ENCODE peak calls at places on chromosomes 6 and 20, in ten cellular contexts. D, C, Z, H, R, M, I, Q, V and P are unnamed samples.

GRCh38 chr6:10719386-10720228 is 3.3 kb upstream of the TMEM14C start:
- DNase-seq in D (peak; percentile 78), C (peak; percentile 80), Z (peak; percentile 51), H (peak; percentile 45), R (peak; percentile 44), M (peak; percentile 16), I (no peak), Q (peak; percentile 69), V (no peak), P (peak; percentile 21)

GRCh38 chr20:45959956-45960630 is 11.9 kb downstream of the ZNF335 start:
- DNase-seq in D (no peak), C (no peak), Z (peak; percentile 25), H (no peak), R (no peak), M (no peak), I (no peak), Q (no peak), V (peak; percentile 56), P (no peak)

GRCh38 chr6:90286884-90287488 is 9.7 kb downstream of the BACH2 start:
- DNase-seq in D (peak; percentile 37), C (no peak), Z (no peak), H (peak; percentile 65), R (peak; percentile 58), M (peak; percentile 36), I (no peak), Q (no peak), V (peak; percentile 67), P (peak; percentile 58)

GRCh38 chr6:109348246-109348645 is 34.0 kb downstream of the CD164 start:
- DNase-seq in D (no peak), C (peak; percentile 49), Z (peak; percentile 53), H (no peak), R (peak; percentile 35), M (peak; percentile 21), I (no peak), Q (no peak), V (no peak), P (no peak)

GRCh38 chr6:39029156-39030011 is 19.2 kb upstream of the GLP1R start:
- DNase-seq in D (peak; percentile 38), C (no peak), Z (no peak), H (peak; percentile 3), R (peak; percentile 62), M (peak; percentile 31), I (no peak), Q (no peak), V (peak; percentile 36), P (peak; percentile 7)

GRCh38 chr6:113078791-113079190 is 731.7 kb downstream of the RFPL4B start:
- DNase-seq in D (no peak), C (no peak), Z (no peak), H (no peak), R (no peak), M (no peak), I (no peak), Q (no peak), V (no peak), P (no peak)

GRCh38 chr20:58542411-58543095 is 27.4 kb upstream of the APCDD1L start:
- DNase-seq in D (no peak), C (no peak), Z (no peak), H (peak; percentile 63), R (no peak), M (no peak), I (no peak), Q (no peak), V (no peak), P (no peak)

GRCh38 chr6:109795994-109796555 is 105.0 kb downstream of the FIG4 start:
- DNase-seq in D (no peak), C (no peak), Z (no peak), H (peak; percentile 53), R (no peak), M (no peak), I (no peak), Q (no peak), V (peak; percentile 45), P (peak; percentile 56)

GRCh38 chr6:76885861-76886301 is 577.4 kb downstream of the HTR1B start:
- DNase-seq in D (no peak), C (no peak), Z (no peak), H (peak; percentile 83), R (no peak), M (no peak), I (no peak), Q (no peak), V (no peak), P (peak; percentile 51)

GRCh38 chr20:45419188-45420091 is 3.5 kb downstream of the PIGT start:
- DNase-seq in D (peak; percentile 82), C (peak; percentile 71), Z (peak; percentile 72), H (peak; percentile 100), R (peak; percentile 86), M (peak; percentile 80), I (peak; percentile 62), Q (peak; percentile 79), V (peak; percentile 82), P (peak; percentile 99)

GRCh38 chr6:116019428-116019827 is 41.3 kb downstream of the FRK start:
- DNase-seq in D (no peak), C (no peak), Z (no peak), H (no peak), R (no peak), M (no peak), I (no peak), Q (no peak), V (peak; percentile 72), P (no peak)

GRCh38 chr20:46572181-46572580 is 21.7 kb upstream of the OCSTAMP start:
- DNase-seq in D (no peak), C (peak; percentile 76), Z (no peak), H (no peak), R (no peak), M (no peak), I (no peak), Q (peak; percentile 60), V (no peak), P (no peak)

GRCh38 chr6:21856844-21857243 is 263.3 kb downstream of the SOX4 start:
- DNase-seq in D (no peak), C (no peak), Z (no peak), H (peak; percentile 83), R (no peak), M (no peak), I (no peak), Q (no peak), V (peak; percentile 42), P (peak; percentile 88)

GRCh38 chr20:23048283-23049200 is 930 bp downstream of the THBD start:
- DNase-seq in D (peak; percentile 32), C (peak; percentile 85), Z (peak; percentile 88), H (peak; percentile 44), R (peak; percentile 34), M (peak; percentile 37), I (no peak), Q (peak; percentile 71), V (no peak), P (peak; percentile 46)

GRCh38 chr6:73722318-73723060 is 26.5 kb downstream of the CD109 start:
- DNase-seq in D (no peak), C (no peak), Z (no peak), H (peak; percentile 98), R (no peak), M (no peak), I (peak; percentile 91), Q (no peak), V (peak; percentile 71), P (peak; percentile 81)

GRCh38 chr20:43916073-43916874 is 1.6 kb downstream of the TOX2 start:
- DNase-seq in D (no peak), C (no peak), Z (peak; percentile 60), H (no peak), R (no peak), M (no peak), I (no peak), Q (no peak), V (no peak), P (peak; percentile 51)

GRCh38 chr20:7912551-7912950 is 27.7 kb downstream of the HAO1 start:
- DNase-seq in D (no peak), C (no peak), Z (no peak), H (no peak), R (no peak), M (no peak), I (no peak), Q (no peak), V (no peak), P (peak; percentile 5)

GRCh38 chr20:61777773-61778484 is 287.8 kb downstream of the TAF4 start:
- DNase-seq in D (no peak), C (no peak), Z (no peak), H (no peak), R (no peak), M (no peak), I (no peak), Q (no peak), V (no peak), P (no peak)

GRCh38 chr20:36833275-36834020 is 42.5 kb upstream of the TLDC2 start:
- DNase-seq in D (no peak), C (peak; percentile 77), Z (no peak), H (peak; percentile 65), R (peak; percentile 33), M (peak; percentile 39), I (no peak), Q (no peak), V (no peak), P (no peak)

GRCh38 chr20:10347481-10347880 is 86.5 kb downstream of the MKKS start:
- DNase-seq in D (no peak), C (no peak), Z (no peak), H (no peak), R (no peak), M (no peak), I (no peak), Q (no peak), V (no peak), P (no peak)
- H3K4me3 ChIP-seq in D (no peak overlapping the region), C (no peak overlapping the region), Z (no peak overlapping the region), H (no peak overlapping the region), R (no peak overlapping the region), M (no peak overlapping the region), I (no peak overlapping the region), Q (no peak overlapping the region), V (no peak overlapping the region), P (no peak overlapping the region)

GRCh38 chr20:38393259-38393658 is 41.9 kb downstream of the SNHG17 start:
- DNase-seq in D (no peak), C (no peak), Z (no peak), H (no peak), R (no peak), M (no peak), I (no peak), Q (no peak), V (no peak), P (no peak)

GRCh38 chr20:38392356-38392755 is 42.8 kb downstream of the SNHG17 start:
- DNase-seq in D (no peak), C (no peak), Z (no peak), H (no peak), R (no peak), M (no peak), I (no peak), Q (no peak), V (no peak), P (no peak)

GRCh38 chr20:38395165-38395564 is 40.0 kb downstream of the SNHG17 start:
- DNase-seq in D (no peak), C (peak; percentile 67), Z (no peak), H (peak; percentile 55), R (no peak), M (no peak), I (no peak), Q (no peak), V (no peak), P (peak; percentile 65)
- H3K4me3 ChIP-seq in D (no peak overlapping the region), C (no peak overlapping the region), Z (no peak overlapping the region), H (no peak overlapping the region), R (no peak overlapping the region), M (no peak overlapping the region), I (no peak overlapping the region), Q (no peak overlapping the region), V (no peak overlapping the region), P (no peak overlapping the region)

GRCh38 chr6:166459906-166460305 is 77.2 kb upstream of the MPC1 start:
- DNase-seq in D (no peak), C (no peak), Z (no peak), H (no peak), R (no peak), M (no peak), I (no peak), Q (no peak), V (no peak), P (no peak)
- H3K4me3 ChIP-seq in D (no peak overlapping the region), C (no peak overlapping the region), Z (no peak overlapping the region), H (no peak overlapping the region), R (no peak overlapping the region), M (no peak overlapping the region), I (no peak overlapping the region), Q (no peak overlapping the region), V (no peak overlapping the region), P (no peak overlapping the region)

GRCh38 chr6:24908555-24908954 is 27.2 kb downstream of the RIPOR2 start:
- DNase-seq in D (no peak), C (no peak), Z (no peak), H (peak; percentile 47), R (no peak), M (no peak), I (peak; percentile 86), Q (no peak), V (no peak), P (no peak)
- H3K4me3 ChIP-seq in D (no peak overlapping the region), C (no peak overlapping the region), Z (no peak overlapping the region), H (no peak overlapping the region), R (no peak overlapping the region), M (no peak overlapping the region), I (peak overlapping the region; percentile 77), Q (peak overlapping the region; percentile 76), V (no peak overlapping the region), P (no peak overlapping the region)